ENCODE peak calls at places on chromosomes 2 and 18, in ten cellular contexts. I is kidney; Q is A549; U is heart left ventricle; F is tibial artery; Y is colonic mucosa; C is naive thymus-derived CD4-positive, alpha-beta T cell; S is GM23248; O is AG04450; L is brain microvascular endothelial cell. K is an unnamed sample.

GRCh38 chr2:213066445-213066746 is 85.0 kb downstream of the IKZF2 start:
- DNase-seq in I (no peak), Q (no peak), U (no peak), F (no peak), Y (no peak), C (no peak), S (no peak), O (no peak), L (no peak), K (no peak)

GRCh38 chr18:28504100-28504499 is 327.2 kb upstream of the CDH2 start:
- DNase-seq in I (no peak), Q (no peak), U (no peak), F (no peak), Y (no peak), C (no peak), S (peak; percentile 28), O (no peak), L (no peak), K (no peak)

GRCh38 chr2:62467475-62468321 is 38.3 kb downstream of the TMEM17 start:
- DNase-seq in I (no peak), Q (peak; percentile 41), U (peak; percentile 61), F (no peak), Y (no peak), C (no peak), S (peak; percentile 74), O (no peak), L (no peak), K (no peak)

GRCh38 chr2:59217360-59217759 is 976.2 kb upstream of the FANCL start:
- DNase-seq in I (no peak), Q (no peak), U (no peak), F (no peak), Y (no peak), C (no peak), S (no peak), O (no peak), L (no peak), K (no peak)

GRCh38 chr2:120205901-120206581 is 17.2 kb downstream of the TMEM185B start:
- DNase-seq in I (no peak), Q (no peak), U (no peak), F (no peak), Y (peak; percentile 54), C (no peak), S (peak; percentile 20), O (no peak), L (no peak), K (peak; percentile 61)

GRCh38 chr18:1292167-1292566 is 387.5 kb downstream of the ADCYAP1 start:
- DNase-seq in I (no peak), Q (peak; percentile 2), U (no peak), F (no peak), Y (no peak), C (no peak), S (no peak), O (no peak), L (no peak), K (no peak)

GRCh38 chr18:77062518-77063003 is 70.0 kb downstream of the MBP start:
- DNase-seq in I (no peak), Q (no peak), U (no peak), F (no peak), Y (no peak), C (peak; percentile 82), S (no peak), O (peak; percentile 21), L (peak; percentile 98), K (no peak)

GRCh38 chr18:2898131-2898640 is 51.4 kb downstream of the EMILIN2 start:
- DNase-seq in I (peak; percentile 65), Q (no peak), U (peak; percentile 56), F (peak; percentile 64), Y (no peak), C (no peak), S (peak; percentile 82), O (no peak), L (no peak), K (no peak)

GRCh38 chr2:242012956-242013764 is 143.6 kb downstream of the RTP5 start:
- DNase-seq in I (peak; percentile 65), Q (no peak), U (no peak), F (no peak), Y (no peak), C (no peak), S (no peak), O (no peak), L (no peak), K (peak; percentile 31)

GRCh38 chr18:54742120-54742519 is 86.2 kb upstream of the RAB27B start:
- DNase-seq in I (no peak), Q (no peak), U (no peak), F (no peak), Y (no peak), C (no peak), S (peak; percentile 32), O (no peak), L (no peak), K (no peak)

GRCh38 chr2:161004379-161004778 is 155.8 kb upstream of the TANK start:
- DNase-seq in I (no peak), Q (peak; percentile 24), U (no peak), F (no peak), Y (no peak), C (no peak), S (peak; percentile 63), O (no peak), L (peak; percentile 15), K (no peak)

GRCh38 chr2:38533757-38534545 is 68.8 kb downstream of the HNRNPLL start:
- DNase-seq in I (no peak), Q (no peak), U (no peak), F (no peak), Y (no peak), C (no peak), S (no peak), O (no peak), L (no peak), K (no peak)

GRCh38 chr2:38535745-38536506 is 66.8 kb downstream of the HNRNPLL start:
- DNase-seq in I (peak; percentile 91), Q (peak; percentile 82), U (peak; percentile 90), F (peak; percentile 84), Y (peak; percentile 87), C (peak; percentile 64), S (peak; percentile 87), O (no peak), L (peak; percentile 49), K (peak; percentile 75)

GRCh38 chr2:38533180-38533579 is 69.5 kb downstream of the HNRNPLL start:
- DNase-seq in I (no peak), Q (no peak), U (no peak), F (no peak), Y (no peak), C (no peak), S (no peak), O (no peak), L (no peak), K (no peak)

GRCh38 chr2:38534746-38535403 is 67.9 kb downstream of the HNRNPLL start:
- DNase-seq in I (no peak), Q (no peak), U (no peak), F (no peak), Y (peak; percentile 75), C (no peak), S (no peak), O (no peak), L (no peak), K (no peak)

DNA sequence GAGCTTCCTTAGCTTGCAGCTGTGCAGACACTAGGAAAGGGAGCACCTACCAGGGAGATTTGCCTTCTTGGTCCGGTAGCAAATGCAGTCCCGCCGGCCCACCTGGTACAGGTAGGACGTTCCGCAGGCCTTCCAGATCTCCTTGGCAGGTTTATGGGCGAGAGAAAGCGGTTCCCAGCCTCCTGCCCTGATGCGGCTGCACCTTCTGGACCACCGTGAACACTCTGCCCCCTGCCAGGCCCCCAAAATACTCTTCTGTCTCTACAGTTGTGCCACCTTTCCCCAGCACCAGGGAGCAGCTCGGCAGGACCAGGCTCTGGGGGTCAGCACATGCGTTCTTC is 67.4 kb downstream of the HNRNPLL start:
- DNase-seq in I (no peak), Q (no peak), U (no peak), F (no peak), Y (no peak), C (no peak), S (no peak), O (no peak), L (no peak), K (no peak)
- H3K4me3 ChIP-seq in I (no peak overlapping the region), Q (peak overlapping the region; percentile 68), U (peak overlapping the region; percentile 60), F (no peak overlapping the region), Y (peak overlapping the region; percentile 40), C (no peak overlapping the region), S (no peak overlapping the region), O (no peak overlapping the region), L (no peak overlapping the region), K (no peak overlapping the region)

DNA sequence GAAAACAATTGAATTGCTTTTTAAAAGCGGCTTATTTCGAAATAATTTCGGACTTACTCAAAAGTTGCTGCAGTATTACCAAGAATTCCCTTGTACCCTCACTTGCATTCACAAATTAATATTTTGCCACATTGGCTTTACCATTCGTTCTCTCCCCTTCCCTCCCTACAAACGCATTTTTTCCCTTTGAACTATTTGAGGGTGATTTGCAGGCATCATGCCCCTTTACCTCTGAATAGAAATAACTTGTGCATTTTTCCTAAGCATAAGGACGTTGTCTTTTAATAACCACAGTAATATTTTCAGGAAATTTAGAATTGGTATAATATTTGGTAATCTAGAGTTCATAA is 613 bp downstream of the CCDC138 start:
- DNase-seq in I (no peak), Q (no peak), U (no peak), F (no peak), Y (no peak), C (no peak), S (no peak), O (no peak), L (no peak), K (no peak)
- H3K27ac ChIP-seq in I (no peak overlapping the region), Q (peak overlapping the region; percentile 96), U (no peak overlapping the region), F (no peak overlapping the region), Y (no peak overlapping the region), C (peak overlapping the region; percentile 90), S (peak overlapping the region; percentile 81), O (no peak overlapping the region), L (peak overlapping the region; percentile 94), K (peak overlapping the region; percentile 73)

DNA sequence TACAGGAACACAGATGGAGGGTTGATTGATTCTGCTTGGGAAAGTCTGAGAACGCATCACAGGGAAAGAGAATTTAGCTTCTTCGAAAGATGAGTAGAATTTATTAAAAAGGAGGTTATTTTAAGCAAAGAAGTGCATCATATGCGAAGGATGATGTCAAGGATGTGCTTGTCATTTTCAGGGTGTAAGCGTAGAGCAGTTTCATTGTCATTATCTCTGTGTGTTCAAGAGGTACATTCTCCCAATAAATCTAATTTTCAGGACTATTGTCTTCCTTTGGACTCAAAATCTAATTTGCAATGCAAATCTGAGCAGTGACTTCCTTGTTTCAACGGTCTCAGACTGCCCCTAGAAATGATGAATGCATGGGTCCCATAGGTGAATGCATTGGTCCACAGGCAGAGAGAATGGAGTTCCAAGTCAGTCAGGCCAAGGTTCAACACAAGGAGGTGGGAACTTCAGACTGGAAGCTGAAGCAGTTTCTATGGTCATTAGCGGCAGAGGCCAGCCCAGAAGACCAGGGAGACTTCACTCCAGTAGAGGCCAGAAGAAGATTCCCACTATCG is 99.8 kb downstream of the CDC42EP3 start:
- DNase-seq in I (no peak), Q (no peak), U (no peak), F (no peak), Y (no peak), C (no peak), S (no peak), O (no peak), L (no peak), K (no peak)
- H3K4me3 ChIP-seq in I (no peak overlapping the region), Q (no peak overlapping the region), U (no peak overlapping the region), F (no peak overlapping the region), Y (no peak overlapping the region), C (no peak overlapping the region), S (peak overlapping the region; percentile 0), O (no peak overlapping the region), L (no peak overlapping the region), K (no peak overlapping the region)

DNA sequence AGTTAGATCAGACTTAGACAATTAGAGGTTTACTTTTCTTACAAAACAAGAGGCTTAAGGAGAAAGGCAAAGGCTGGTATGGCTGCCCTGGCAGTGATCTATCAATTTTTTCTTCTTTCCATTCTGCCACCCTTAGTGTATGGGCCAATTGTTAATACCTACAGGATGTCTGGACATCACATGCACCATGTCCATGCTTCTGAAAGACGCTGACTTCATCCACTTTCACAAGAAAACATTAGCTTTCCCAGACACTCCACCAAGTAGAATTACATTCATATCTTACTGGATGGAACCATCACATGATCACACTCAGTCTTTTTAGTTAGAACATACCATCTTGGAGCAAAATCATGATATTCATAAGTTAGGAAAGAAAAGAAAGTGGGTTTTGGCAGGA is 120.9 kb downstream of the ARHGAP28 start:
- DNase-seq in I (no peak), Q (no peak), U (no peak), F (no peak), Y (no peak), C (no peak), S (no peak), O (no peak), L (no peak), K (no peak)
- H3K27ac ChIP-seq in I (no peak overlapping the region), Q (no peak overlapping the region), U (no peak overlapping the region), F (no peak overlapping the region), Y (no peak overlapping the region), C (no peak overlapping the region), S (no peak overlapping the region), O (no peak overlapping the region), L (no peak overlapping the region), K (no peak overlapping the region)

K was measured in SJSA1.